ENCODE peak calls at places on chromosomes 7 and 10, in five cellular contexts. M is DMS 273 treated with DMSO at 0.1 percent for 48 hours; V is lower lobe of right lung; F is activated CD8-positive, alpha-beta memory T cell treated with anti-CD3 and anti-CD28 coated beads for 48 hours; X is H54. R is an unnamed sample.

GRCh38 chr10:119253433-119254174 is 46.2 kb downstream of the GRK5 start:
- DNase-seq in M (no peak), V (no peak), F (no peak), X (peak), R (peak)

GRCh38 chr7:157384301-157384700 is 47.5 kb downstream of the DNAJB6 start:
- DNase-seq in M (no peak), V (no peak), F (no peak), X (no peak), R (no peak)

GRCh38 chr7:112108984-112109383 is 97.2 kb downstream of the DOCK4 start:
- DNase-seq in M (no peak), V (no peak), F (no peak), X (no peak), R (no peak)

GRCh38 chr7:94190599-94191061 is 186.5 kb upstream of the BET1 start:
- DNase-seq in M (no peak), V (no peak), F (no peak), X (peak), R (no peak)

GRCh38 chr10:74373059-74373458 is 222.0 kb downstream of the ADK start:
- DNase-seq in M (no peak), V (no peak), F (no peak), X (no peak), R (no peak)

GRCh38 chr10:103709341-103709920 is 145.9 kb downstream of the SH3PXD2A start:
- DNase-seq in M (no peak), V (no peak), F (no peak), X (peak), R (no peak)

GRCh38 chr10:119341236-119342016 is 134.1 kb downstream of the GRK5 start:
- DNase-seq in M (no peak), V (no peak), F (no peak), X (peak), R (no peak)

GRCh38 chr7:82985144-82985802 is 177.4 kb downstream of the PCLO start:
- DNase-seq in M (no peak), V (no peak), F (no peak), X (no peak), R (no peak)

GRCh38 chr10:27742926-27743735 is 2.5 kb downstream of the MKX start:
- DNase-seq in M (no peak), V (peak), F (peak), X (peak), R (peak)

GRCh38 chr7:29017666-29018065 is 59.5 kb upstream of the TRIL start:
- DNase-seq in M (peak), V (no peak), F (no peak), X (no peak), R (no peak)

GRCh38 chr10:37856881-37857286 is 526 bp downstream of the ZNF248 start:
- DNase-seq in M (no peak), V (no peak), F (peak), X (peak), R (peak)

GRCh38 chr10:116743266-116744064 is 1.1 kb upstream of the HSPA12A start:
- DNase-seq in M (no peak), V (no peak), F (no peak), X (peak), R (peak)

GRCh38 chr10:12847361-12847975 is 154.0 kb downstream of the CCDC3 start:
- DNase-seq in M (no peak), V (no peak), F (no peak), X (peak), R (no peak)

GRCh38 chr7:252216-252965 is 37.6 kb upstream of the FOXL3 start:
- DNase-seq in M (no peak), V (no peak), F (no peak), X (no peak), R (no peak)

GRCh38 chr10:30422981-30423654 is 10.9 kb upstream of the MAP3K8 start:
- DNase-seq in M (no peak), V (peak), F (no peak), X (peak), R (peak)

GRCh38 chr10:121069061-121069850 is 218.1 kb downstream of the WDR11 start:
- DNase-seq in M (no peak), V (no peak), F (no peak), X (no peak), R (no peak)

GRCh38 chr7:42678315-42678714 is 233.6 kb downstream of the C7orf25 start:
- DNase-seq in M (no peak), V (no peak), F (no peak), X (no peak), R (no peak)

GRCh38 chr10:34280599-34281374 is 534.3 kb downstream of the PARD3 start:
- DNase-seq in M (no peak), V (no peak), F (no peak), X (peak), R (peak)

GRCh38 chr7:82317257-82317721 is 126.3 kb downstream of the CACNA2D1 start:
- DNase-seq in M (peak), V (no peak), F (no peak), X (no peak), R (no peak)

GRCh38 chr7:39453743-39454355 is 112.4 kb upstream of the YAE1 start:
- DNase-seq in M (peak), V (no peak), F (no peak), X (peak), R (no peak)

GRCh38 chr7:138226001-138226476 is 149.8 kb downstream of the AKR1D1 start:
- DNase-seq in M (no peak), V (no peak), F (no peak), X (no peak), R (no peak)

GRCh38 chr10:31134303-31134928 is 102.8 kb upstream of the ZNF438 start:
- DNase-seq in M (peak), V (no peak), F (peak), X (peak), R (no peak)

GRCh38 chr7:111762799-111763198 is 200.5 kb upstream of the IMMP2L start:
- DNase-seq in M (no peak), V (no peak), F (no peak), X (no peak), R (no peak)

GRCh38 chr7:101173752-101174244 is 6.3 kb downstream of the NAT16 start:
- DNase-seq in M (no peak), V (no peak), F (no peak), X (peak), R (no peak)

GRCh38 chr7:27686315-27686714 is 23.6 kb upstream of the HIBADH start:
- DNase-seq in M (no peak), V (no peak), F (no peak), X (no peak), R (no peak)

GRCh38 chr7:98165827-98166667 is 45.2 kb upstream of the BHLHA15 start:
- DNase-seq in M (no peak), V (peak), F (no peak), X (peak), R (no peak)

GRCh38 chr7:47361746-47362215 is 220.1 kb downstream of the TNS3 start:
- DNase-seq in M (no peak), V (no peak), F (peak), X (peak), R (no peak)

GRCh38 chr7:20170626-20171025 is 46.6 kb downstream of the MACC1 start:
- DNase-seq in M (no peak), V (no peak), F (no peak), X (no peak), R (no peak)

GRCh38 chr10:23150610-23151009 is 41.5 kb upstream of the PTF1A start:
- DNase-seq in M (no peak), V (no peak), F (no peak), X (no peak), R (no peak)

GRCh38 chr10:78798976-78799730 is 269.6 kb upstream of the ZMIZ1 start:
- DNase-seq in M (no peak), V (no peak), F (no peak), X (no peak), R (no peak)

GRCh38 chr7:27180431-27181175 is 4.4 kb downstream of the HOXA11 start:
- DNase-seq in M (no peak), V (no peak), F (no peak), X (no peak), R (peak)

GRCh38 chr10:35019037-35019794 is 70.9 kb downstream of the CUL2 start:
- DNase-seq in M (no peak), V (no peak), F (no peak), X (no peak), R (no peak)

GRCh38 chr10:89942217-89942616 is 240.8 kb downstream of the KIF20B start:
- DNase-seq in M (no peak), V (no peak), F (no peak), X (no peak), R (no peak)

GRCh38 chr10:99279626-99280111 is 44.0 kb upstream of the HPSE2 start:
- DNase-seq in M (no peak), V (no peak), F (no peak), X (no peak), R (no peak)

GRCh38 chr7:95908499-95908898 is 136.1 kb downstream of the DYNC1I1 start:
- DNase-seq in M (no peak), V (no peak), F (no peak), X (no peak), R (no peak)

GRCh38 chr7:157431951-157432540 is 95.2 kb downstream of the DNAJB6 start:
- DNase-seq in M (no peak), V (peak), F (no peak), X (no peak), R (peak)

GRCh38 chr7:27141138-27141537 is 2.3 kb downstream of the HOXA5 start:
- DNase-seq in M (no peak), V (no peak), F (no peak), X (no peak), R (no peak)

R was measured in sigmoid colon.